ENCODE peak calls at places on chromosomes 1 and 21, in ten cellular contexts. N is testis, D is PC-3, Z is heart left ventricle, M is right cardiac atrium, W is colonic mucosa, V is endothelial cell of umbilical vein, H is stomach, B is kidney epithelial cell, T is right lobe of liver. X is an unnamed sample. For H3K27me3, the result is how much of the 10 kb centered on the place peaks cover.

GRCh38 chr1:219126267-219126862 is 47.3 kb upstream of the LYPLAL1 start:
- DNase-seq in N (peak), D (no peak), Z (no peak), M (peak), W (no peak), V (no peak), H (no peak), B (no peak), T (no peak), X (no peak)

GRCh38 chr1:96992871-96993270 is 271.3 kb downstream of the PTBP2 start:
- DNase-seq in N (no peak), D (no peak), Z (no peak), M (no peak), W (no peak), V (no peak), H (no peak), B (no peak), T (no peak), X (no peak)

GRCh38 chr1:26164036-26164927 is 4.5 kb downstream of the C1orf232 start:
- DNase-seq in N (peak), D (peak), Z (peak), M (peak), W (no peak), V (peak), H (peak), B (no peak), T (peak), X (no peak)

GRCh38 chr21:16534408-16535099 is 804.8 kb downstream of the USP25 start:
- DNase-seq in N (peak), D (no peak), Z (peak), M (peak), W (peak), V (peak), H (peak), B (no peak), T (peak), X (peak)

GRCh38 chr1:170696591-170697337 is 32.8 kb downstream of the PRRX1 start:
- DNase-seq in N (no peak), D (no peak), Z (no peak), M (no peak), W (no peak), V (no peak), H (no peak), B (no peak), T (no peak), X (no peak)

GRCh38 chr1:6262570-6263420 is 1.9 kb upstream of the GPR153 start:
- DNase-seq in N (peak), D (no peak), Z (peak), M (peak), W (peak), V (no peak), H (no peak), B (no peak), T (no peak), X (peak)

GRCh38 chr1:168223261-168223660 is 2.5 kb upstream of the SFT2D2 start:
- DNase-seq in N (no peak), D (no peak), Z (no peak), M (no peak), W (no peak), V (no peak), H (no peak), B (no peak), T (no peak), X (no peak)

GRCh38 chr1:94237291-94238226 is at the start of gene ARHGAP29:
- DNase-seq in N (peak), D (peak), Z (peak), M (peak), W (peak), V (peak), H (peak), B (no peak), T (peak), X (peak)

GRCh38 chr1:233614743-233615521 is 1.0 kb downstream of the KCNK1 start:
- DNase-seq in N (no peak), D (peak), Z (no peak), M (peak), W (peak), V (no peak), H (peak), B (no peak), T (peak), X (no peak)

GRCh38 chr1:39090757-39091156 is 64.6 kb downstream of the NDUFS5 start:
- DNase-seq in N (no peak), D (no peak), Z (no peak), M (no peak), W (no peak), V (no peak), H (no peak), B (no peak), T (no peak), X (no peak)

GRCh38 chr1:180927841-180928240 is 15.1 kb downstream of the KIAA1614 start:
- DNase-seq in N (no peak), D (no peak), Z (no peak), M (no peak), W (no peak), V (no peak), H (no peak), B (no peak), T (no peak), X (no peak)

GRCh38 chr1:8047112-8047511 is 21.0 kb upstream of the ERRFI1 start:
- DNase-seq in N (no peak), D (peak), Z (no peak), M (no peak), W (no peak), V (peak), H (no peak), B (no peak), T (no peak), X (no peak)

GRCh38 chr1:216500273-216500967 is 77.2 kb upstream of the USH2A start:
- DNase-seq in N (no peak), D (no peak), Z (no peak), M (no peak), W (no peak), V (no peak), H (no peak), B (no peak), T (no peak), X (no peak)

DNA sequence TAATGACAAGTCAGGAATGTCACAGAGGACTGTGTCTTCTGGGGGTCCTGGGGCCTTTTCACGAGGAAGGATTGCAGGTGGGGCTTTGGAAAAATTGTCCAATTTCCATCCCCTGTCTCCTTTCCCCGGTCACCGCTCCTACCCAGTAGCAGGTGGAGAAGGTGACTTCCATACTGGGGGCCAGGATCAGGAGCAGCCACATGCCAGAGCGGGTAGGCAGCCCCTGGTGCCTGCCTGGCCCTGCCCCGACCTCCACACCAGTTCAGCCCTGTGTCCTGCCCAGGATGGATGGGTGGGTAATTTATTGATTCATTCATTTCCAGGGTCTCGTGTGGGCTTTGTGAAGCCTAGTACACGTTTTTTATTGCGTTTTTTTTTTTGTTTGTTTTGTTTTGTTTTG is 51.7 kb downstream of the PRKCZ start:
- DNase-seq in N (no peak), D (no peak), Z (no peak), M (no peak), W (no peak), V (no peak), H (no peak), B (no peak), T (no peak), X (no peak)
- H3K27me3 ChIP-seq in N (under half), D (under half), Z (under half), M (under half), W (under half), V (under half), H (under half), B (under half), T (under half), X (under half)

GRCh38 chr1:2036287-2036686 is 13.9 kb upstream of the PRKCZ start:
- DNase-seq in N (no peak), D (no peak), Z (no peak), M (no peak), W (no peak), V (no peak), H (no peak), B (no peak), T (no peak), X (no peak)
- H3K27me3 ChIP-seq in N (under half), D (under half), Z (under half), M (under half), W (under half), V (under half), H (under half), B (under half), T (under half), X (under half)

GRCh38 chr1:23634518-23634839 is 57.1 kb upstream of the RPL11 start:
- DNase-seq in N (no peak), D (no peak), Z (no peak), M (no peak), W (no peak), V (no peak), H (no peak), B (no peak), T (no peak), X (no peak)
- H3K27me3 ChIP-seq in N (under half), D (under half), Z (under half), M (under half), W (under half), V (under half), H (under half), B (under half), T (under half), X (under half)

DNA sequence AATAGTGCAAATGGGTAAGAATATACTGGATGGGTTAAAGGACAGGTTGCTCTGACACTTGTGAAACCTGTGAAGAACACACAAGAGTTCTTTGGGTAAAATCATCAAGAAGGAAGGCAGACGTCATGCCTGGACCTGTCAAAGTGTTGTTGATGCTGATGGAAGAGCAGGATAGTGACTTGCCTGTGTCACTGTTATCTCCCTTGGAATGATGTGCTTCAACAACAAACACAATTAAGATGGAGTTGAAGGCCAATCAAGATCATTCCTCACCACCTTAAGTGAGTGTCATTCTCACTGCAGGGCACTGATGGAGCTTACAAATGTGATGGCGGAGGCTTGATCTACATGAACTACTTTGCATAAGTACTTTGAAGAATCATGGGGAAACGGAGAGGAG is 73.2 kb downstream of the LRRN2 start:
- DNase-seq in N (no peak), D (no peak), Z (no peak), M (no peak), W (no peak), V (no peak), H (no peak), B (no peak), T (no peak), X (no peak)
- H3K27me3 ChIP-seq in N (under half), D (under half), Z (under half), M (under half), W (under half), V (under half), H (under half), B (under half), T (under half), X (under half)

GRCh38 chr1:886311-886710 is 37.4 kb upstream of the SAMD11 start:
- DNase-seq in N (no peak), D (no peak), Z (no peak), M (no peak), W (no peak), V (no peak), H (no peak), B (no peak), T (no peak), X (no peak)

GRCh38 chr1:888297-888696 is 35.4 kb upstream of the SAMD11 start:
- DNase-seq in N (no peak), D (no peak), Z (no peak), M (no peak), W (no peak), V (no peak), H (no peak), B (no peak), T (no peak), X (no peak)

GRCh38 chr1:890661-891060 is 33.1 kb upstream of the SAMD11 start:
- DNase-seq in N (no peak), D (no peak), Z (no peak), M (no peak), W (no peak), V (no peak), H (no peak), B (no peak), T (no peak), X (no peak)

DNA sequence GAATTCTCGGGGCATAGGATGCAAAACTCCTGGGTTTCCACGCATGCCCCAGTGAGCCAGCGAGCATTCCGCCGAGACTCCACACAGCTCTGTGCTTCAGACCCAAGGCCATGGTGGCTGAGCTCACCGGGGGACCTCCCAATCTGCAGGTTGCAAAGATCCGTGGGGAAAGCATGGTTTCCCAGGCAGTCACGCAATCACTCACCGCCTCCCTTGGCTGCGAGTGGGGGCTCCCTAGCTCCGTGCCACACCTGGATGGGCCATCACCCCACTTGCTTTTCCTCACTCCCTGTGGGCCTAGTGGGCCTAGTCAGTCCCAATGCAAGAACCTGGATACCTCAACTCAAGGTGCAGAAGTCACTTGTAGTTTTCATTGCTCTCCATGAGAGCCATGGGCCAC is 37.0 kb upstream of the SAMD11 start:
- DNase-seq in N (no peak), D (no peak), Z (no peak), M (no peak), W (no peak), V (no peak), H (no peak), B (no peak), T (no peak), X (no peak)
- H3K27me3 ChIP-seq in N (under half), D (under half), Z (under half), M (under half), W (under half), V (under half), H (under half), B (under half), T (under half), X (under half)

GRCh38 chr1:19666139-19666465 is 1.4 kb downstream of the HTR6 start:
- DNase-seq in N (no peak), D (no peak), Z (no peak), M (no peak), W (no peak), V (no peak), H (no peak), B (no peak), T (no peak), X (no peak)
- H3K27me3 ChIP-seq in N (under half), D (under half), Z (under half), M (under half), W (under half), V (under half), H (under half), B (half or more), T (under half), X (under half)

GRCh38 chr1:151809625-151810556 is 4.7 kb upstream of the LINGO4 start:
- DNase-seq in N (no peak), D (no peak), Z (no peak), M (no peak), W (no peak), V (no peak), H (no peak), B (no peak), T (no peak), X (no peak)
- H3K27me3 ChIP-seq in N (under half), D (under half), Z (under half), M (under half), W (under half), V (under half), H (under half), B (under half), T (under half), X (under half)

GRCh38 chr1:247429526-247429925 is 13.6 kb downstream of the NLRP3 start:
- DNase-seq in N (peak), D (no peak), Z (no peak), M (no peak), W (no peak), V (no peak), H (no peak), B (no peak), T (no peak), X (no peak)

GRCh38 chr1:247431643-247432042 is 15.7 kb downstream of the NLRP3 start:
- DNase-seq in N (no peak), D (no peak), Z (no peak), M (no peak), W (no peak), V (no peak), H (no peak), B (no peak), T (no peak), X (no peak)

GRCh38 chr1:247435026-247435770 is 19.2 kb downstream of the NLRP3 start:
- DNase-seq in N (no peak), D (peak), Z (no peak), M (no peak), W (no peak), V (no peak), H (no peak), B (no peak), T (no peak), X (no peak)

GRCh38 chr1:247433922-247434476 is 18.0 kb downstream of the NLRP3 start:
- DNase-seq in N (no peak), D (no peak), Z (no peak), M (no peak), W (no peak), V (no peak), H (no peak), B (no peak), T (no peak), X (no peak)

DNA sequence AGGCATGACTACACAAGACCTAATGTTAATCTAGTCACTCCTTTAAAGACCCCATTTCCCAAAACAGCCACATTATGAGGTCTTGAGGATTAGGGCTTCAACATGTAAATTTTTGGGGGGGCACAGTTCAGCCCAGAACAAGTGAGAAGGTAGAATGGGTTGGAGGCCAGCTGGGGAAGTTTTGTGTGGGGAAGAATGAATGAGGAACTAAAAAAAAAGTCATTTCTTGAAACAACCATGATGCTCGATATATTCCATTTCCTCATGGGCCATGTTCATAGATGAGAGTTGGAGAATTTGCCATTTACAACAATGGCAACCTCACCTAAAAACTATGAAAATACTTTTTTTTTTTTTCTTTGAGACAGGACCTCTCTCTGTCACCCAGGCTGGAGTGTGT is 14.5 kb downstream of the NLRP3 start:
- DNase-seq in N (no peak), D (no peak), Z (no peak), M (no peak), W (no peak), V (no peak), H (no peak), B (no peak), T (no peak), X (no peak)
- H3K27me3 ChIP-seq in N (under half), D (under half), Z (under half), M (under half), W (under half), V (under half), H (under half), B (under half), T (under half), X (under half)

X was measured in lung.